ENCODE peak calls at places on chromosome 7, in six cellular contexts. One of them, this sample, is unnamed.

GRCh38 chr7:30062587-30062986 is 34.4 kb downstream of the PLEKHA8 start:
- DNase-seq in tibial artery: no peak
- DNase-seq in CD4-positive, alpha-beta memory T cell: no peak
- DNase-seq in hepatocyte: peak; percentile 49
- DNase-seq in left ventricle myocardium inferior: no peak
- DNase-seq in GM06990: no peak
- DNase-seq in this sample: no peak

GRCh38 chr7:50921114-50921513 is 138.4 kb upstream of the GRB10 start:
- DNase-seq in tibial artery: no peak
- DNase-seq in CD4-positive, alpha-beta memory T cell: no peak
- DNase-seq in hepatocyte: peak; percentile 34
- DNase-seq in left ventricle myocardium inferior: no peak
- DNase-seq in GM06990: no peak
- DNase-seq in this sample: no peak

GRCh38 chr7:102974366-102975236 is 61.8 kb downstream of the LRRC17 start:
- DNase-seq in tibial artery: no peak
- DNase-seq in CD4-positive, alpha-beta memory T cell: no peak
- DNase-seq in hepatocyte: no peak
- DNase-seq in left ventricle myocardium inferior: no peak
- DNase-seq in GM06990: no peak
- DNase-seq in this sample: no peak

GRCh38 chr7:46774515-46774914 is 807.4 kb downstream of the TNS3 start:
- DNase-seq in tibial artery: peak; percentile 80
- DNase-seq in CD4-positive, alpha-beta memory T cell: no peak
- DNase-seq in hepatocyte: no peak
- DNase-seq in left ventricle myocardium inferior: peak; percentile 48
- DNase-seq in GM06990: no peak
- DNase-seq in this sample: no peak

GRCh38 chr7:16347461-16348192 is 73.7 kb downstream of the CRPPA start:
- DNase-seq in tibial artery: no peak
- DNase-seq in CD4-positive, alpha-beta memory T cell: no peak
- DNase-seq in hepatocyte: peak; percentile 10
- DNase-seq in left ventricle myocardium inferior: no peak
- DNase-seq in GM06990: no peak
- DNase-seq in this sample: no peak

GRCh38 chr7:11328309-11328708 is 354.6 kb downstream of the PHF14 start:
- DNase-seq in tibial artery: no peak
- DNase-seq in CD4-positive, alpha-beta memory T cell: no peak
- DNase-seq in hepatocyte: peak; percentile 24
- DNase-seq in left ventricle myocardium inferior: no peak
- DNase-seq in GM06990: no peak
- DNase-seq in this sample: no peak

GRCh38 chr7:41199136-41199535 is 503.8 kb downstream of the INHBA start:
- DNase-seq in tibial artery: no peak
- DNase-seq in CD4-positive, alpha-beta memory T cell: no peak
- DNase-seq in hepatocyte: no peak
- DNase-seq in left ventricle myocardium inferior: no peak
- DNase-seq in GM06990: no peak
- DNase-seq in this sample: no peak

GRCh38 chr7:78679477-78679876 is 774.0 kb downstream of the MAGI2 start:
- DNase-seq in tibial artery: no peak
- DNase-seq in CD4-positive, alpha-beta memory T cell: no peak
- DNase-seq in hepatocyte: no peak
- DNase-seq in left ventricle myocardium inferior: no peak
- DNase-seq in GM06990: no peak
- DNase-seq in this sample: no peak

GRCh38 chr7:22563621-22564241 is 63.7 kb upstream of the STEAP1B start:
- DNase-seq in tibial artery: no peak
- DNase-seq in CD4-positive, alpha-beta memory T cell: no peak
- DNase-seq in hepatocyte: no peak
- DNase-seq in left ventricle myocardium inferior: no peak
- DNase-seq in GM06990: no peak
- DNase-seq in this sample: no peak

GRCh38 chr7:55533050-55533728 is 39.1 kb downstream of the VOPP1 start:
- DNase-seq in tibial artery: no peak
- DNase-seq in CD4-positive, alpha-beta memory T cell: peak; percentile 79
- DNase-seq in hepatocyte: no peak
- DNase-seq in left ventricle myocardium inferior: no peak
- DNase-seq in GM06990: peak; percentile 83
- DNase-seq in this sample: no peak

GRCh38 chr7:55458351-55458750 is 93.2 kb downstream of the LANCL2 start:
- DNase-seq in tibial artery: no peak
- DNase-seq in CD4-positive, alpha-beta memory T cell: no peak
- DNase-seq in hepatocyte: no peak
- DNase-seq in left ventricle myocardium inferior: no peak
- DNase-seq in GM06990: no peak
- DNase-seq in this sample: no peak

GRCh38 chr7:137862964-137863363 is 16.2 kb upstream of the DGKI start:
- DNase-seq in tibial artery: no peak
- DNase-seq in CD4-positive, alpha-beta memory T cell: no peak
- DNase-seq in hepatocyte: no peak
- DNase-seq in left ventricle myocardium inferior: no peak
- DNase-seq in GM06990: no peak
- DNase-seq in this sample: no peak

GRCh38 chr7:24283900-24284698 is at the start of gene NPY:
- DNase-seq in tibial artery: no peak
- DNase-seq in CD4-positive, alpha-beta memory T cell: no peak
- DNase-seq in hepatocyte: no peak
- DNase-seq in left ventricle myocardium inferior: no peak
- DNase-seq in GM06990: peak; percentile 30
- DNase-seq in this sample: no peak

GRCh38 chr7:114718861-114719260 is 203.0 kb upstream of the MDFIC start:
- DNase-seq in tibial artery: no peak
- DNase-seq in CD4-positive, alpha-beta memory T cell: no peak
- DNase-seq in hepatocyte: no peak
- DNase-seq in left ventricle myocardium inferior: no peak
- DNase-seq in GM06990: peak; percentile 24
- DNase-seq in this sample: no peak

GRCh38 chr7:125675169-125675568 is 745.5 kb upstream of the POT1 start:
- DNase-seq in tibial artery: no peak
- DNase-seq in CD4-positive, alpha-beta memory T cell: no peak
- DNase-seq in hepatocyte: no peak
- DNase-seq in left ventricle myocardium inferior: no peak
- DNase-seq in GM06990: no peak
- DNase-seq in this sample: no peak

GRCh38 chr7:90727412-90727811 is 131.3 kb downstream of the CDK14 start:
- DNase-seq in tibial artery: no peak
- DNase-seq in CD4-positive, alpha-beta memory T cell: no peak
- DNase-seq in hepatocyte: no peak
- DNase-seq in left ventricle myocardium inferior: no peak
- DNase-seq in GM06990: no peak
- DNase-seq in this sample: no peak

GRCh38 chr7:90723866-90724265 is 127.7 kb downstream of the CDK14 start:
- DNase-seq in tibial artery: no peak
- DNase-seq in CD4-positive, alpha-beta memory T cell: no peak
- DNase-seq in hepatocyte: no peak
- DNase-seq in left ventricle myocardium inferior: no peak
- DNase-seq in GM06990: no peak
- DNase-seq in this sample: no peak

GRCh38 chr7:90726120-90726519 is 130.0 kb downstream of the CDK14 start:
- DNase-seq in tibial artery: no peak
- DNase-seq in CD4-positive, alpha-beta memory T cell: no peak
- DNase-seq in hepatocyte: no peak
- DNase-seq in left ventricle myocardium inferior: no peak
- DNase-seq in GM06990: no peak
- DNase-seq in this sample: no peak

GRCh38 chr7:90728568-90728967 is 132.4 kb downstream of the CDK14 start:
- DNase-seq in tibial artery: no peak
- DNase-seq in CD4-positive, alpha-beta memory T cell: no peak
- DNase-seq in hepatocyte: no peak
- DNase-seq in left ventricle myocardium inferior: no peak
- DNase-seq in GM06990: no peak
- DNase-seq in this sample: no peak

DNA sequence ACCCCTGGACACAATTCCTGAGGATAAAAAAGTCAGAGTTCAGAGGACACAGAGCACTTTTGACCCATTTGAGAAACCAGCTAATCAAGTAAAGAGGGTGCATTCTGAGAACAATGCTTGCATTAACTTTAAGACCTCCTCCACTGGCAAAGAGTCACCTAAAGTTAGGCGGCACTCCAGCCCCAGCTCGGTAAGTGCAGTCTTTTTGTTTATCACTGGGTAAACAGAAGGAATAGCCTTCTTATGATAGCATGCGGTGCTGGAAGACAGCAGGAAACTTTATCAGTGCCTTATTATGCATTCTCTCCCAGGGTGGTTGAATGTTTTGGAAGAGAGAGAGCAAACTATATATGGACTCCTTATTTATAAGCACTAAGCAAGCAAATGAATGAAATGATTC is 130.5 kb downstream of the CDK14 start:
- DNase-seq in tibial artery: no peak
- DNase-seq in CD4-positive, alpha-beta memory T cell: no peak
- DNase-seq in hepatocyte: no peak
- DNase-seq in left ventricle myocardium inferior: no peak
- DNase-seq in GM06990: no peak
- DNase-seq in this sample: no peak
- H3K4me3 ChIP-seq in tibial artery: no peak overlapping the region
- H3K4me3 ChIP-seq in CD4-positive, alpha-beta memory T cell: no peak overlapping the region
- H3K4me3 ChIP-seq in hepatocyte: no peak overlapping the region
- H3K4me3 ChIP-seq in left ventricle myocardium inferior: peak overlapping the region; percentile 2
- H3K4me3 ChIP-seq in GM06990: peak overlapping the region; percentile 46
- H3K4me3 ChIP-seq in this sample: no peak overlapping the region

GRCh38 chr7:26857534-26858228 is 6.7 kb downstream of the SKAP2 start:
- DNase-seq in tibial artery: no peak
- DNase-seq in CD4-positive, alpha-beta memory T cell: no peak
- DNase-seq in hepatocyte: peak; percentile 7
- DNase-seq in left ventricle myocardium inferior: no peak
- DNase-seq in GM06990: peak; percentile 9
- DNase-seq in this sample: peak; percentile 64

GRCh38 chr7:26855421-26855820 is 9.0 kb downstream of the SKAP2 start:
- DNase-seq in tibial artery: no peak
- DNase-seq in CD4-positive, alpha-beta memory T cell: no peak
- DNase-seq in hepatocyte: no peak
- DNase-seq in left ventricle myocardium inferior: no peak
- DNase-seq in GM06990: no peak
- DNase-seq in this sample: no peak

GRCh38 chr7:26857170-26857533 is 7.2 kb downstream of the SKAP2 start:
- DNase-seq in tibial artery: no peak
- DNase-seq in CD4-positive, alpha-beta memory T cell: no peak
- DNase-seq in hepatocyte: no peak
- DNase-seq in left ventricle myocardium inferior: no peak
- DNase-seq in GM06990: no peak
- DNase-seq in this sample: no peak

GRCh38 chr7:26854932-26855331 is 9.5 kb downstream of the SKAP2 start:
- DNase-seq in tibial artery: no peak
- DNase-seq in CD4-positive, alpha-beta memory T cell: no peak
- DNase-seq in hepatocyte: no peak
- DNase-seq in left ventricle myocardium inferior: no peak
- DNase-seq in GM06990: no peak
- DNase-seq in this sample: no peak

DNA sequence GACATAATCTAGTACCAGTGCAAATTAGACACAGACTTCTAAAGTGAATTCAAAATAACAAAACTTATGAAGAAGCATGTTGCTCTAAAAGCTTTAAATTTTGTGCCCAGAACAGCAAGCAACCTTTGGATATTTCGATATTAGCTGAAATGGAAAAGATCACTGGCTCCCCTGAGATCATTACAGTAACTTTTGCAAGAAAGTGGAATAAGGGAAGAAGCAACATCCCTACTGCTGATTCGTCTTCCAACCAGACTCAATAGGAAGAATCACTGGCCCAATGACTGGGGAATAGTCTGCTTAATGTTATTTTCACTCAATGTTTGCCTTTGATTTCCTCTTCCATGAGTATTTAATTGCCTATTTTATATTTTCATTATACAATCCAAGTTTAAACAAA is 7.9 kb downstream of the SKAP2 start:
- DNase-seq in tibial artery: no peak
- DNase-seq in CD4-positive, alpha-beta memory T cell: no peak
- DNase-seq in hepatocyte: no peak
- DNase-seq in left ventricle myocardium inferior: no peak
- DNase-seq in GM06990: no peak
- DNase-seq in this sample: no peak
- H3K4me3 ChIP-seq in tibial artery: no peak overlapping the region
- H3K4me3 ChIP-seq in CD4-positive, alpha-beta memory T cell: no peak overlapping the region
- H3K4me3 ChIP-seq in hepatocyte: no peak overlapping the region
- H3K4me3 ChIP-seq in left ventricle myocardium inferior: no peak overlapping the region
- H3K4me3 ChIP-seq in GM06990: no peak overlapping the region
- H3K4me3 ChIP-seq in this sample: no peak overlapping the region

GRCh38 chr7:130900471-130901076 is 166.6 kb upstream of the KLF14 start:
- DNase-seq in tibial artery: no peak
- DNase-seq in CD4-positive, alpha-beta memory T cell: no peak
- DNase-seq in hepatocyte: no peak
- DNase-seq in left ventricle myocardium inferior: no peak
- DNase-seq in GM06990: no peak
- DNase-seq in this sample: no peak
- H3K4me3 ChIP-seq in tibial artery: no peak overlapping the region
- H3K4me3 ChIP-seq in CD4-positive, alpha-beta memory T cell: no peak overlapping the region
- H3K4me3 ChIP-seq in hepatocyte: no peak overlapping the region
- H3K4me3 ChIP-seq in left ventricle myocardium inferior: no peak overlapping the region
- H3K4me3 ChIP-seq in GM06990: no peak overlapping the region
- H3K4me3 ChIP-seq in this sample: no peak overlapping the region

DNA sequence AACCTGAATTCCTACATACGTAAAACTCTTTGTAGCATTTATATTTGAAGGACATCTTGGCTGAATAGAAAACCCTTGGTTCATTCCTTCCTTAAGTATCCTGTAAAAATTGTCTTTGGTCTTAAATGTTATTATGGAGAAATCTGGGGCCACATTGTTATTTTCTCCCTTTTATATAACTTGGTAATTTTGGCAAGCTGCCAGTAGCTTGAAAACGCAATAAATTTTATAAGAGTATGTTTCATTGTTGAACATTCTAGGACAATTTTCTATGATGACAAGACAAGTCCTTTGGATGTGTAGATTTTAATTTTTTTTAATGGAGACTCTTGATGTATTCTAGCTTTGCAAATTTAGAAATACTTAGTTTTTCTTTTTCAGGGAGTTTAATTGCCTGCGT is 191.9 kb downstream of the ABCA13 start:
- DNase-seq in tibial artery: no peak
- DNase-seq in CD4-positive, alpha-beta memory T cell: no peak
- DNase-seq in hepatocyte: no peak
- DNase-seq in left ventricle myocardium inferior: no peak
- DNase-seq in GM06990: no peak
- DNase-seq in this sample: no peak
- H3K4me3 ChIP-seq in tibial artery: no peak overlapping the region
- H3K4me3 ChIP-seq in CD4-positive, alpha-beta memory T cell: no peak overlapping the region
- H3K4me3 ChIP-seq in hepatocyte: no peak overlapping the region
- H3K4me3 ChIP-seq in left ventricle myocardium inferior: no peak overlapping the region
- H3K4me3 ChIP-seq in GM06990: no peak overlapping the region
- H3K4me3 ChIP-seq in this sample: no peak overlapping the region

GRCh38 chr7:120939345-120939744 is 11.2 kb upstream of the ING3 start:
- DNase-seq in tibial artery: no peak
- DNase-seq in CD4-positive, alpha-beta memory T cell: no peak
- DNase-seq in hepatocyte: no peak
- DNase-seq in left ventricle myocardium inferior: no peak
- DNase-seq in GM06990: no peak
- DNase-seq in this sample: no peak

GRCh38 chr7:120944826-120945562 is 5.6 kb upstream of the ING3 start:
- DNase-seq in tibial artery: no peak
- DNase-seq in CD4-positive, alpha-beta memory T cell: no peak
- DNase-seq in hepatocyte: peak; percentile 14
- DNase-seq in left ventricle myocardium inferior: no peak
- DNase-seq in GM06990: no peak
- DNase-seq in this sample: no peak

GRCh38 chr7:120942861-120943260 is 7.7 kb upstream of the ING3 start:
- DNase-seq in tibial artery: no peak
- DNase-seq in CD4-positive, alpha-beta memory T cell: no peak
- DNase-seq in hepatocyte: no peak
- DNase-seq in left ventricle myocardium inferior: no peak
- DNase-seq in GM06990: no peak
- DNase-seq in this sample: no peak

GRCh38 chr7:120941064-120941463 is 9.5 kb upstream of the ING3 start:
- DNase-seq in tibial artery: no peak
- DNase-seq in CD4-positive, alpha-beta memory T cell: no peak
- DNase-seq in hepatocyte: no peak
- DNase-seq in left ventricle myocardium inferior: no peak
- DNase-seq in GM06990: no peak
- DNase-seq in this sample: no peak

GRCh38 chr7:120941856-120942255 is 8.7 kb upstream of the ING3 start:
- DNase-seq in tibial artery: no peak
- DNase-seq in CD4-positive, alpha-beta memory T cell: no peak
- DNase-seq in hepatocyte: no peak
- DNase-seq in left ventricle myocardium inferior: no peak
- DNase-seq in GM06990: no peak
- DNase-seq in this sample: no peak
- H3K4me3 ChIP-seq in tibial artery: no peak overlapping the region
- H3K4me3 ChIP-seq in CD4-positive, alpha-beta memory T cell: no peak overlapping the region
- H3K4me3 ChIP-seq in hepatocyte: no peak overlapping the region
- H3K4me3 ChIP-seq in left ventricle myocardium inferior: no peak overlapping the region
- H3K4me3 ChIP-seq in GM06990: no peak overlapping the region
- H3K4me3 ChIP-seq in this sample: no peak overlapping the region